ENCODE peak calls at places on chromosomes 6 and 20, in seven cellular contexts. A, H, G, E, D, B and M are unnamed samples.

GRCh38 chr20:43658068-43658722 is 8.7 kb upstream of the MYBL2 start:
- DNase-seq in H (no peak), A (peak; percentile 77), E (no peak), D (no peak), B (peak; percentile 18), G (no peak), M (no peak)

GRCh38 chr6:157274471-157275226 is 48.7 kb downstream of the TMEM242 start:
- DNase-seq in A (peak; percentile 68), G (peak; percentile 80), D (peak; percentile 88), E (peak; percentile 72), B (peak; percentile 57), H (peak; percentile 82), M (peak; percentile 68)

GRCh38 chr6:17045581-17046322 is 56.1 kb upstream of the STMND1 start:
- DNase-seq in D (no peak), E (no peak), B (peak; percentile 69), A (peak; percentile 14), H (no peak), G (no peak), M (peak; percentile 62)

GRCh38 chr20:14984768-14985622 is 647.6 kb upstream of the FLRT3 start:
- DNase-seq in E (no peak), B (no peak), D (no peak), H (no peak), G (no peak), A (no peak), M (no peak)

GRCh38 chr20:8152183-8152582 is 20.1 kb downstream of the PLCB1 start:
- DNase-seq in A (peak; percentile 32), H (no peak), G (no peak), B (peak; percentile 65), D (no peak), E (no peak), M (no peak)

GRCh38 chr6:135300576-135300975 is 119.5 kb downstream of the MYB start:
- DNase-seq in D (no peak), A (no peak), B (peak; percentile 24), E (no peak), G (no peak), H (no peak), M (no peak)

GRCh38 chr6:56250266-56250665 is 2.9 kb upstream of the COL21A1 start:
- DNase-seq in E (no peak), D (no peak), A (peak; percentile 62), B (no peak), G (peak; percentile 8), H (no peak), M (no peak)

GRCh38 chr6:3283641-3284435 is 25.1 kb downstream of the PSMG4 start:
- DNase-seq in H (no peak), G (no peak), D (no peak), A (no peak), B (no peak), E (no peak), M (no peak)

GRCh38 chr6:7145269-7146078 is 37.7 kb downstream of the RREB1 start:
- DNase-seq in H (no peak), E (no peak), A (no peak), B (no peak), G (peak; percentile 79), D (no peak), M (peak; percentile 79)

GRCh38 chr6:128519132-128519930 is 1.1 kb downstream of the PTPRK start:
- DNase-seq in G (peak; percentile 91), A (peak; percentile 71), D (peak; percentile 69), E (peak; percentile 75), H (peak; percentile 43), B (peak; percentile 45), M (peak; percentile 51)

GRCh38 chr20:50043573-50044352 is 61.0 kb downstream of the SNAI1 start:
- DNase-seq in E (no peak), H (no peak), D (no peak), A (no peak), G (no peak), B (no peak), M (no peak)

GRCh38 chr6:15473741-15474161 is 189.1 kb downstream of the DTNBP1 start:
- DNase-seq in B (peak; percentile 88), H (no peak), D (no peak), E (no peak), A (no peak), G (no peak), M (peak; percentile 88)

GRCh38 chr20:57514273-57514751 is 10.6 kb downstream of the CTCFL start:
- DNase-seq in B (peak; percentile 64), E (peak; percentile 73), G (peak; percentile 82), H (peak; percentile 62), A (peak; percentile 67), D (peak; percentile 71), M (peak; percentile 89)

GRCh38 chr6:15417811-15418210 is 171.9 kb downstream of the JARID2 start:
- DNase-seq in D (no peak), B (peak; percentile 77), E (no peak), H (no peak), G (no peak), A (peak; percentile 79), M (no peak)

GRCh38 chr20:19833395-19833794 is 75.3 kb downstream of the RIN2 start:
- DNase-seq in H (no peak), D (no peak), B (no peak), E (no peak), A (no peak), G (no peak), M (no peak)

GRCh38 chr6:83536034-83536646 is 23.8 kb downstream of the PRSS35 start:
- DNase-seq in A (peak; percentile 40), D (peak; percentile 84), H (peak; percentile 46), E (peak; percentile 60), G (peak; percentile 73), B (peak; percentile 53), M (peak; percentile 87)

GRCh38 chr6:37365791-37366190 is 12.0 kb downstream of the RNF8 start:
- DNase-seq in E (no peak), G (no peak), B (peak; percentile 35), H (no peak), A (peak; percentile 24), D (no peak), M (no peak)

GRCh38 chr6:169204167-169204566 is 49.5 kb downstream of the THBS2 start:
- DNase-seq in G (no peak), E (no peak), B (peak; percentile 29), A (no peak), H (no peak), D (no peak), M (no peak)

GRCh38 chr6:156250593-156250992 is 526.6 kb upstream of the ARID1B start:
- DNase-seq in E (no peak), A (no peak), B (peak; percentile 19), H (no peak), G (no peak), D (no peak), M (no peak)

GRCh38 chr6:35183935-35184334 is 29.8 kb upstream of the SCUBE3 start:
- DNase-seq in H (no peak), G (no peak), B (no peak), A (no peak), E (no peak), D (no peak), M (no peak)
- H3K4me1 ChIP-seq in H (peaks cover 5% of the 10 kb centered on the region), G (peaks cover 6% of the 10 kb centered on the region), B (peaks cover 31% of the 10 kb centered on the region), A (peaks cover 19% of the 10 kb centered on the region), E (no peaks in the 10 kb centered on the region), D (peaks cover 4% of the 10 kb centered on the region), M (peaks cover 20% of the 10 kb centered on the region)

GRCh38 chr20:62615750-62616251 is 26.5 kb upstream of the SLCO4A1 start:
- DNase-seq in D (no peak), B (no peak), E (no peak), H (no peak), G (no peak), A (no peak), M (no peak)
- H3K23ac ChIP-seq in D (no peak overlapping the region), B (no peak overlapping the region), E (no peak overlapping the region), H (no peak overlapping the region), G (no peak overlapping the region), A (no peak overlapping the region), M (no peak overlapping the region)

GRCh38 chr6:132063738-132064137 is 112.6 kb upstream of the CCN2 start:
- DNase-seq in D (no peak), A (peak; percentile 51), B (peak; percentile 85), H (no peak), E (no peak), G (peak; percentile 20), M (peak; percentile 63)
- H3K4me1 ChIP-seq in D (no peaks in the 10 kb centered on the region), A (no peaks in the 10 kb centered on the region), B (peaks cover 11% of the 10 kb centered on the region), H (peaks cover 11% of the 10 kb centered on the region), E (no peaks in the 10 kb centered on the region), G (no peaks in the 10 kb centered on the region), M (peaks cover 4% of the 10 kb centered on the region)

DNA sequence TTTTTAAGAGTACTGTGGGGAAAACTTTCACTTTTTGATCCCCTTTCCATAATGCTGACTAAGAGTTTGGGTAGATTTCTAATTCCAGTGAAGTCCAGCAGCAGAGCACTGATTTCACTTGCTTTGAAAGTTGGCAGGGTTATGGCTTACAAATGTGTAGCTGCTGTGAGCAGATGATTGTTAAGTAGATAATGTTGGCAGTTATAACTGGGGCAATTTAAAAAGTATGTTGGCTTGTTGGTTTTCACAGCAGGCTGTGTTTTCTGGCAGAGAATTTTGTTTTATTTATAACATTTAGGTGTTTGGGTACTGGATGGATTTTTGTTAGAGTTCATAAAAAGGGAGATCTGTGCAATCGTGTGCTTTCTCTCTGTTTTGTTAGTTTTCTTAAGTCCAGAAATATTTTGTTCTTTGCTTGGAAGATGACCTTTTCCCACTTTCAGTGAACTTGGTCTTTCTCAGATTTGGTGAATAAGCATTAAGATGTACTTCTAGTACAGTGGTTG is 31.4 kb downstream of the AFDN start:
- DNase-seq in E (no peak), D (no peak), B (peak; percentile 51), H (no peak), G (no peak), A (peak; percentile 69), M (no peak)
- H3K23ac ChIP-seq in E (no peak overlapping the region), D (no peak overlapping the region), B (no peak overlapping the region), H (no peak overlapping the region), G (no peak overlapping the region), A (no peak overlapping the region), M (no peak overlapping the region)